ENCODE peak calls at places on chromosomes 2 and 18, in ten cellular contexts. One of them, this sample, is unnamed.

GRCh38 chr2:230931556-230932231 is 6.7 kb upstream of the GPR55 start:
- DNase-seq in mesothelial cell of epicardium: no peak
- DNase-seq in brain microvascular endothelial cell: no peak
- DNase-seq in activated gamma-delta T cell treated with anti-CD3 and anti-CD28 coated beads, Interleukin-2, amount 50 U/mL, for 16 hours: no peak
- DNase-seq in stimulated activated CD8-positive, alpha-beta memory T cell treated with anti-CD3 and anti-CD28 coated beads, Interleukin-15, amount 100 ng/mL, for 24 hours: no peak
- DNase-seq in AG04450: no peak
- DNase-seq in activated CD4-positive, alpha-beta T cell treated with anti-CD3 and anti-CD28 coated beads, Interleukin-2, amount 50 U/mL, for 48 hours: no peak
- DNase-seq in EL: no peak
- DNase-seq in AG09319: no peak
- DNase-seq in NCI-H774: no peak
- DNase-seq in this sample: no peak

GRCh38 chr2:237604391-237604790 is 13.9 kb upstream of the RAB17 start:
- DNase-seq in NCI-H774: no peak
- DNase-seq in activated gamma-delta T cell treated with anti-CD3 and anti-CD28 coated beads, Interleukin-2, amount 50 U/mL, for 16 hours: no peak
- DNase-seq in activated CD4-positive, alpha-beta T cell treated with anti-CD3 and anti-CD28 coated beads, Interleukin-2, amount 50 U/mL, for 48 hours: no peak
- DNase-seq in stimulated activated CD8-positive, alpha-beta memory T cell treated with anti-CD3 and anti-CD28 coated beads, Interleukin-15, amount 100 ng/mL, for 24 hours: no peak
- DNase-seq in AG04450: no peak
- DNase-seq in mesothelial cell of epicardium: no peak
- DNase-seq in EL: no peak
- DNase-seq in brain microvascular endothelial cell: no peak
- DNase-seq in AG09319: no peak
- DNase-seq in this sample: no peak

GRCh38 chr18:9433616-9434239 is 41.6 kb upstream of the RALBP1 start:
- DNase-seq in AG09319: no peak
- DNase-seq in brain microvascular endothelial cell: no peak
- DNase-seq in NCI-H774: no peak
- DNase-seq in activated CD4-positive, alpha-beta T cell treated with anti-CD3 and anti-CD28 coated beads, Interleukin-2, amount 50 U/mL, for 48 hours: no peak
- DNase-seq in AG04450: no peak
- DNase-seq in stimulated activated CD8-positive, alpha-beta memory T cell treated with anti-CD3 and anti-CD28 coated beads, Interleukin-15, amount 100 ng/mL, for 24 hours: no peak
- DNase-seq in activated gamma-delta T cell treated with anti-CD3 and anti-CD28 coated beads, Interleukin-2, amount 50 U/mL, for 16 hours: no peak
- DNase-seq in EL: no peak
- DNase-seq in mesothelial cell of epicardium: no peak
- DNase-seq in this sample: no peak

GRCh38 chr18:23280844-23281243 is 145.6 kb downstream of the CABLES1 start:
- DNase-seq in activated gamma-delta T cell treated with anti-CD3 and anti-CD28 coated beads, Interleukin-2, amount 50 U/mL, for 16 hours: no peak
- DNase-seq in AG04450: no peak
- DNase-seq in brain microvascular endothelial cell: no peak
- DNase-seq in activated CD4-positive, alpha-beta T cell treated with anti-CD3 and anti-CD28 coated beads, Interleukin-2, amount 50 U/mL, for 48 hours: no peak
- DNase-seq in EL: no peak
- DNase-seq in stimulated activated CD8-positive, alpha-beta memory T cell treated with anti-CD3 and anti-CD28 coated beads, Interleukin-15, amount 100 ng/mL, for 24 hours: no peak
- DNase-seq in NCI-H774: no peak
- DNase-seq in mesothelial cell of epicardium: no peak
- DNase-seq in AG09319: no peak
- DNase-seq in this sample: no peak

GRCh38 chr18:52582516-52582915 is 242.5 kb downstream of the DCC start:
- DNase-seq in EL: no peak
- DNase-seq in stimulated activated CD8-positive, alpha-beta memory T cell treated with anti-CD3 and anti-CD28 coated beads, Interleukin-15, amount 100 ng/mL, for 24 hours: no peak
- DNase-seq in activated gamma-delta T cell treated with anti-CD3 and anti-CD28 coated beads, Interleukin-2, amount 50 U/mL, for 16 hours: no peak
- DNase-seq in activated CD4-positive, alpha-beta T cell treated with anti-CD3 and anti-CD28 coated beads, Interleukin-2, amount 50 U/mL, for 48 hours: no peak
- DNase-seq in mesothelial cell of epicardium: no peak
- DNase-seq in AG09319: no peak
- DNase-seq in NCI-H774: no peak
- DNase-seq in brain microvascular endothelial cell: no peak
- DNase-seq in AG04450: no peak
- DNase-seq in this sample: no peak

GRCh38 chr18:44823782-44824181 is 143.1 kb downstream of the SETBP1 start:
- DNase-seq in activated CD4-positive, alpha-beta T cell treated with anti-CD3 and anti-CD28 coated beads, Interleukin-2, amount 50 U/mL, for 48 hours: no peak
- DNase-seq in brain microvascular endothelial cell: no peak
- DNase-seq in activated gamma-delta T cell treated with anti-CD3 and anti-CD28 coated beads, Interleukin-2, amount 50 U/mL, for 16 hours: no peak
- DNase-seq in EL: peak
- DNase-seq in NCI-H774: no peak
- DNase-seq in mesothelial cell of epicardium: no peak
- DNase-seq in stimulated activated CD8-positive, alpha-beta memory T cell treated with anti-CD3 and anti-CD28 coated beads, Interleukin-15, amount 100 ng/mL, for 24 hours: no peak
- DNase-seq in AG04450: no peak
- DNase-seq in AG09319: no peak
- DNase-seq in this sample: no peak

GRCh38 chr2:222912117-222912516 is 51.3 kb downstream of the ACSL3 start:
- DNase-seq in mesothelial cell of epicardium: no peak
- DNase-seq in EL: no peak
- DNase-seq in AG04450: no peak
- DNase-seq in brain microvascular endothelial cell: no peak
- DNase-seq in activated CD4-positive, alpha-beta T cell treated with anti-CD3 and anti-CD28 coated beads, Interleukin-2, amount 50 U/mL, for 48 hours: no peak
- DNase-seq in AG09319: peak
- DNase-seq in stimulated activated CD8-positive, alpha-beta memory T cell treated with anti-CD3 and anti-CD28 coated beads, Interleukin-15, amount 100 ng/mL, for 24 hours: no peak
- DNase-seq in NCI-H774: no peak
- DNase-seq in activated gamma-delta T cell treated with anti-CD3 and anti-CD28 coated beads, Interleukin-2, amount 50 U/mL, for 16 hours: no peak
- DNase-seq in this sample: no peak

GRCh38 chr2:18373664-18374063 is 186.8 kb downstream of the RDH14 start:
- DNase-seq in activated gamma-delta T cell treated with anti-CD3 and anti-CD28 coated beads, Interleukin-2, amount 50 U/mL, for 16 hours: no peak
- DNase-seq in EL: no peak
- DNase-seq in AG04450: no peak
- DNase-seq in brain microvascular endothelial cell: peak
- DNase-seq in mesothelial cell of epicardium: no peak
- DNase-seq in NCI-H774: no peak
- DNase-seq in AG09319: no peak
- DNase-seq in stimulated activated CD8-positive, alpha-beta memory T cell treated with anti-CD3 and anti-CD28 coated beads, Interleukin-15, amount 100 ng/mL, for 24 hours: no peak
- DNase-seq in activated CD4-positive, alpha-beta T cell treated with anti-CD3 and anti-CD28 coated beads, Interleukin-2, amount 50 U/mL, for 48 hours: no peak
- DNase-seq in this sample: no peak

GRCh38 chr2:226031962-226032441 is 632.5 kb downstream of the NYAP2 start:
- DNase-seq in AG04450: peak
- DNase-seq in EL: peak
- DNase-seq in NCI-H774: no peak
- DNase-seq in activated CD4-positive, alpha-beta T cell treated with anti-CD3 and anti-CD28 coated beads, Interleukin-2, amount 50 U/mL, for 48 hours: no peak
- DNase-seq in mesothelial cell of epicardium: no peak
- DNase-seq in AG09319: no peak
- DNase-seq in activated gamma-delta T cell treated with anti-CD3 and anti-CD28 coated beads, Interleukin-2, amount 50 U/mL, for 16 hours: no peak
- DNase-seq in brain microvascular endothelial cell: no peak
- DNase-seq in stimulated activated CD8-positive, alpha-beta memory T cell treated with anti-CD3 and anti-CD28 coated beads, Interleukin-15, amount 100 ng/mL, for 24 hours: no peak
- DNase-seq in this sample: no peak

GRCh38 chr2:119548516-119549120 is 4.4 kb downstream of the CFAP221 start:
- DNase-seq in AG04450: no peak
- DNase-seq in NCI-H774: no peak
- DNase-seq in AG09319: no peak
- DNase-seq in activated CD4-positive, alpha-beta T cell treated with anti-CD3 and anti-CD28 coated beads, Interleukin-2, amount 50 U/mL, for 48 hours: no peak
- DNase-seq in activated gamma-delta T cell treated with anti-CD3 and anti-CD28 coated beads, Interleukin-2, amount 50 U/mL, for 16 hours: no peak
- DNase-seq in brain microvascular endothelial cell: no peak
- DNase-seq in stimulated activated CD8-positive, alpha-beta memory T cell treated with anti-CD3 and anti-CD28 coated beads, Interleukin-15, amount 100 ng/mL, for 24 hours: no peak
- DNase-seq in EL: no peak
- DNase-seq in mesothelial cell of epicardium: no peak
- DNase-seq in this sample: no peak

GRCh38 chr2:162018530-162018929 is 55.5 kb downstream of the DPP4 start:
- DNase-seq in activated CD4-positive, alpha-beta T cell treated with anti-CD3 and anti-CD28 coated beads, Interleukin-2, amount 50 U/mL, for 48 hours: no peak
- DNase-seq in AG09319: no peak
- DNase-seq in mesothelial cell of epicardium: no peak
- DNase-seq in EL: no peak
- DNase-seq in brain microvascular endothelial cell: no peak
- DNase-seq in NCI-H774: no peak
- DNase-seq in activated gamma-delta T cell treated with anti-CD3 and anti-CD28 coated beads, Interleukin-2, amount 50 U/mL, for 16 hours: no peak
- DNase-seq in stimulated activated CD8-positive, alpha-beta memory T cell treated with anti-CD3 and anti-CD28 coated beads, Interleukin-15, amount 100 ng/mL, for 24 hours: no peak
- DNase-seq in AG04450: no peak
- DNase-seq in this sample: no peak